ENCODE peak calls at places on chromosomes 4 and X, in seven cellular contexts. Y, J, A, H, U, B and Z are unnamed samples.

GRCh38 chr4:2768921-2769336 is 12.8 kb upstream of the TNIP2 start:
- DNase-seq in Y (no peak), J (no peak), A (no peak), H (no peak), U (no peak), B (no peak), Z (peak)

GRCh38 chrX:109281478-109282275 is 200.2 kb downstream of the GUCY2F start:
- DNase-seq in Y (peak), J (no peak), A (peak), H (no peak), U (no peak), B (no peak), Z (no peak)

GRCh38 chr4:16294455-16294854 is 68.2 kb upstream of the TAPT1 start:
- DNase-seq in Y (no peak), J (no peak), A (peak), H (no peak), U (peak), B (no peak), Z (no peak)

GRCh38 chrX:78548012-78548411 is 111.1 kb downstream of the RTL3 start:
- DNase-seq in Y (no peak), J (no peak), A (no peak), H (no peak), U (no peak), B (no peak), Z (no peak)

GRCh38 chr4:128387600-128388351 is 100.2 kb upstream of the PGRMC2 start:
- DNase-seq in Y (no peak), J (no peak), A (peak), H (no peak), U (no peak), B (no peak), Z (no peak)

GRCh38 chr4:8849266-8850073 is 22.2 kb downstream of the HMX1 start:
- DNase-seq in Y (no peak), J (no peak), A (no peak), H (no peak), U (no peak), B (no peak), Z (no peak)

GRCh38 chr4:186144180-186144579 is 39.7 kb downstream of the FAM149A start:
- DNase-seq in Y (peak), J (peak), A (peak), H (no peak), U (no peak), B (no peak), Z (peak)

GRCh38 chr4:119116021-119116420 is 19.6 kb upstream of the MYOZ2 start:
- DNase-seq in Y (no peak), J (no peak), A (no peak), H (no peak), U (no peak), B (no peak), Z (no peak)

GRCh38 chrX:84339507-84340364 is 151.7 kb upstream of the RPS6KA6 start:
- DNase-seq in Y (peak), J (no peak), A (no peak), H (no peak), U (no peak), B (no peak), Z (no peak)

GRCh38 chr4:52998413-52998812 is 136.3 kb downstream of the RASL11B start:
- DNase-seq in Y (no peak), J (no peak), A (no peak), H (no peak), U (no peak), B (no peak), Z (no peak)

GRCh38 chrX:133415276-133416105 is at the start of gene GPC4:
- DNase-seq in Y (no peak), J (no peak), A (peak), H (no peak), U (no peak), B (no peak), Z (peak)

GRCh38 chr4:167424338-167425256 is 190.3 kb upstream of the SPOCK3 start:
- DNase-seq in Y (no peak), J (no peak), A (no peak), H (no peak), U (no peak), B (no peak), Z (no peak)

GRCh38 chr4:150540959-150541360 is 41.0 kb upstream of the MAB21L2 start:
- DNase-seq in Y (no peak), J (no peak), A (no peak), H (no peak), U (no peak), B (no peak), Z (no peak)

GRCh38 chr4:162461952-162462351 is 298.2 kb upstream of the FSTL5 start:
- DNase-seq in Y (no peak), J (no peak), A (no peak), H (no peak), U (no peak), B (no peak), Z (no peak)

GRCh38 chr4:75321484-75321883 is 192.7 kb downstream of the RCHY1 start:
- DNase-seq in Y (no peak), J (no peak), A (no peak), H (no peak), U (no peak), B (no peak), Z (no peak)

GRCh38 chrX:148049441-148049840 is 68.3 kb downstream of the FMR1NB start:
- DNase-seq in Y (peak), J (no peak), A (no peak), H (no peak), U (no peak), B (no peak), Z (no peak)

GRCh38 chr4:76305971-76306881 is at the start of gene STBD1:
- DNase-seq in Y (peak), J (peak), A (peak), H (peak), U (no peak), B (no peak), Z (peak)

GRCh38 chr4:95428216-95429085 is 120.3 kb downstream of the UNC5C start:
- DNase-seq in Y (no peak), J (no peak), A (no peak), H (no peak), U (no peak), B (no peak), Z (no peak)

DNA sequence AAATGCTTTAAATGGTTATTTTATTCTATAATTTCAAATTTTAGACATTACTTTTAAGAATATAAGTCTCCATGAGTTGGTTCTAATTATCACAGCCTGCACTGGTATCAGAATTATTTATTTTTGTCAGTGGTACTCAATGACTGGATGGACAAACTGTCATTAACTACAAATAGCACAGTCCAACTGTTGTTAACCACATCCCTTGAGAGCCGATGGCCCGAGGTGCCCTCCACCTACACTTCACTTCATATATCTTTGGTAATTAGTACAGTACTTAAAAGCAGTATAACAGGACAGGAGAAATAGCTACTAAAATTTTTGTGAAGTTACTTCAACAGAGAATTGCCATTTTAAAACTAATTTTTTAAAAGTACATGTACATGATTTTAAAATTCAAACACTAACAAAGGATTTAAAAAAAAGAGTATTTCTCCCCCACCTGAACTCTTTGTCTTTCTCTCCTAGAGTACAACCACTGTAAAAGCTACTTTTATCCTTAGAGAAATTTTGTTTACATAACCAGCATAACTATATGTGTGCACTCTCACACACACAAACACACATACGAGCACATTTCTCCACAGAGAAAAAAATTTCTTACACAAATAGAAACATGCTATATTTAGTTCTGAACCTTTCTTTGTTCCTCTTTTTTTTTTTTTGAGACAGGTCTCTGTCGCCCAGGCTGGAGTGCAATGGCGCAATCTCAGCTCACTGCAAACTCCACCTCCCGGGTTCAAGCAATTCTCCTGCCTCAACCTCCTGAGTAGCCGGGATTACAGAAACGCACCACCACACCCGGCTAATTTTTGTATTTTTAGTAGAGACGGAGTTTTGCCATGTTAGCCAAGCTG is 6.5 kb downstream of the TIFA start:
- DNase-seq in Y (no peak), J (no peak), A (no peak), H (no peak), U (no peak), B (no peak), Z (no peak)
- H3K4me3 ChIP-seq in Y (no peak), J (no peak), A (no peak), H (no peak), U (no peak), B (no peak), Z (no peak)

DNA sequence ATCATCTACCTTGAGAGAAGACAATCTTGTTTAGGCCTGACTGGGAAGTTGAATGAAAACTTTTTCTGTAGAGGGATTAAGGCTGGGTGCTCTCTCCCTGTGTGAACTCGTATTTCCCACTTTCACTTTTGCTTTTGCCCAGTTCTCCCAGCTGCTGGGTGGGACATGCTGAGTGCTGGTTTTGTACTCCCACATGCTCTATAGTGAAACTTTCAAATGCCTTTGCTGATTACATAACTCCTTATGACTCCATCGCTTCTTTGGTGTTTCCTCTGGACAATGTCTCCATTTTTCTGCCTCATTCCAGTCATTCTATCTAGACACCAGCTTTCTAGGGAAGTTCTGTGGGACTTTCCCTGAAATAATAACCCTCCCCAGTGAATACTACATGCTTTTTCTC is 100.5 kb downstream of the CLNK start:
- DNase-seq in Y (peak), J (no peak), A (peak), H (peak), U (peak), B (no peak), Z (no peak)
- H3K4me3 ChIP-seq in Y (no peak), J (no peak), A (no peak), H (peak), U (no peak), B (no peak), Z (no peak)

DNA sequence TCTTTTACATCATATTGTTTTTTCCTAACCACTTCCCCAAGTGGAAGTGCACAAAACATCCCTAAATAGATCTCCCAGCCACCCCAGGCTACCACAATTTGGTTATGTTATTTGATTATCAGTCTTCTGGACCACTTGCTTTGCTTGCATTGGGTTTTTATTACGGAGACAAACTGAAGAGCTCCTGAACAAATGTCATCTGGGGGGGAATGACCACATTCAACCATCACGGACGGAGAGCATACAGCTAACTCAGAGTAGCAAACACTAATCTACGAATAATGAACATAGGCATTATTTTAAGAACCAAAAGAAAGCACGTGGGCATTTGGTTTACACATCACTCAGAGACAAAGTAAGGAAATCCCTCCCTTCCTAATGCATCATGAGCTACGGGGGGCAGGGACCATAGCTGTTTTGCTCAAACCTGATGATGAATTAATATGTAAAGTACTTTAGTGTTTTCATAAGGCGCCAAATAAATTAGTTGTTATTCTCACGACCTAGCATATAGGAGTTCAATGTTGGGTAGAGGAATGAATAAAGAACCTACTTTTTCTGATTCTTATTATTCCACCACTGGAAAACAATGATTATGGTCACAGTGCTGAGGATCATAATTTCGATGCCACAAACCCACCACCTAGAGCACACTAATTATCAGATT is 11.6 kb upstream of the TMEM156 start:
- DNase-seq in Y (peak), J (no peak), A (peak), H (no peak), U (no peak), B (no peak), Z (no peak)
- H3K4me3 ChIP-seq in Y (peak), J (peak), A (peak), H (peak), U (peak), B (peak), Z (peak)

GRCh38 chrX:46588263-46588662 is 14.7 kb downstream of the CHST7 start:
- DNase-seq in Y (peak), J (no peak), A (peak), H (no peak), U (no peak), B (peak), Z (peak)
- H3K4me3 ChIP-seq in Y (peak), J (no peak), A (no peak), H (no peak), U (no peak), B (peak), Z (peak)